ENCODE peak calls at places on chromosomes 1 and 21, in five cellular contexts. E, Y, S, R and J are unnamed samples.
A peak's percentile ranks its signal among the peaks of the same experiment; 100 is the strongest.

GRCh38 chr1:8870118-8870517 is 8.4 kb downstream of the ENO1 start:
- DNase-seq in S (no peak), R (no peak), Y (no peak), E (no peak), J (no peak)

GRCh38 chr1:203046984-203047630 is 20.8 kb downstream of the PPFIA4 start:
- DNase-seq in S (no peak), Y (no peak), E (peak; percentile 62), R (no peak), J (no peak)

GRCh38 chr1:67942269-67942668 is 108.2 kb downstream of the DIRAS3 start:
- DNase-seq in S (no peak), Y (no peak), E (no peak), R (no peak), J (no peak)

GRCh38 chr1:2242814-2243725 is 15.0 kb downstream of the SKI start:
- DNase-seq in R (no peak), E (no peak), S (no peak), Y (no peak), J (no peak)

GRCh38 chr1:205578780-205579571 is 52.8 kb downstream of the ELK4 start:
- DNase-seq in Y (no peak), R (no peak), E (no peak), S (no peak), J (peak; percentile 3)

GRCh38 chr1:80375662-80376061 is 1369.1 kb upstream of the ADGRL4 start:
- DNase-seq in Y (no peak), E (no peak), R (no peak), S (no peak), J (no peak)

GRCh38 chr1:185263780-185264179 is 53.3 kb downstream of the IVNS1ABP start:
- DNase-seq in Y (no peak), R (no peak), S (no peak), E (no peak), J (no peak)

GRCh38 chr1:153194331-153195050 is 8.7 kb upstream of the LELP1 start:
- DNase-seq in S (no peak), Y (no peak), E (no peak), R (no peak), J (no peak)

GRCh38 chr1:117695796-117696505 is 90.1 kb downstream of the TENT5C start:
- DNase-seq in E (no peak), R (no peak), Y (no peak), S (no peak), J (no peak)

GRCh38 chr1:14974361-14974760 is 179.2 kb upstream of the TMEM51 start:
- DNase-seq in E (no peak), S (no peak), R (no peak), Y (no peak), J (no peak)

GRCh38 chr21:45262616-45263015 is 25.1 kb downstream of the POFUT2 start:
- DNase-seq in R (peak; percentile 26), E (no peak), S (peak; percentile 30), Y (no peak), J (peak; percentile 74)

GRCh38 chr1:248015801-248016200 is 2.3 kb downstream of the OR2L5 start:
- DNase-seq in S (no peak), E (no peak), R (no peak), Y (no peak), J (no peak)

GRCh38 chr1:232037774-232038388 is 411.3 kb downstream of the DISC1 start:
- DNase-seq in E (no peak), Y (no peak), R (peak; percentile 26), S (no peak), J (no peak)

GRCh38 chr1:45244660-45245059 is 38.3 kb upstream of the ZSWIM5 start:
- DNase-seq in Y (no peak), S (no peak), E (no peak), R (no peak), J (no peak)

GRCh38 chr1:155200920-155201319 is 6.8 kb downstream of the THBS3 start:
- DNase-seq in E (no peak), S (no peak), Y (no peak), R (no peak), J (no peak)

GRCh38 chr1:53733975-53734649 is 4.9 kb downstream of the GLIS1 start:
- DNase-seq in Y (no peak), E (no peak), R (no peak), S (no peak), J (no peak)

GRCh38 chr1:222975472-222976122 is 160.8 kb downstream of the DISP1 start:
- DNase-seq in S (no peak), Y (no peak), R (no peak), E (no peak), J (no peak)

GRCh38 chr1:220751130-220751529 is 3.0 kb downstream of the MTARC2 start:
- DNase-seq in S (no peak), Y (no peak), R (no peak), E (no peak), J (peak; percentile 49)

GRCh38 chr1:55049914-55050278 is 10.5 kb downstream of the PCSK9 start:
- DNase-seq in S (peak; percentile 90), E (no peak), Y (no peak), R (no peak), J (no peak)

GRCh38 chr1:176136891-176137290 is 70.2 kb downstream of the COP1 start:
- DNase-seq in R (no peak), Y (no peak), E (no peak), S (no peak), J (no peak)

GRCh38 chr1:7795406-7795805 is 11.3 kb downstream of the PER3 start:
- DNase-seq in E (no peak), S (no peak), Y (no peak), R (no peak), J (no peak)

GRCh38 chr1:234188454-234188792 is 184.8 kb upstream of the COA6 start:
- DNase-seq in R (peak; percentile 85), S (no peak), E (no peak), Y (no peak), J (no peak)

GRCh38 chr1:199954701-199955100 is 72.8 kb upstream of the NR5A2 start:
- DNase-seq in S (no peak), R (peak; percentile 63), Y (peak; percentile 28), E (no peak), J (peak; percentile 41)

GRCh38 chr21:42973309-42973990 is 912 bp upstream of the PKNOX1 start:
- DNase-seq in R (no peak), S (peak; percentile 55), E (no peak), Y (peak; percentile 48), J (no peak)

GRCh38 chr21:15667010-15667409 is 62.8 kb upstream of the USP25 start:
- DNase-seq in R (no peak), S (no peak), E (no peak), Y (no peak), J (no peak)

GRCh38 chr1:219703240-219703639 is 90.3 kb upstream of the ZC3H11B start:
- DNase-seq in E (no peak), Y (no peak), S (no peak), R (no peak), J (no peak)

GRCh38 chr21:16078382-16078781 is 348.6 kb downstream of the USP25 start:
- DNase-seq in E (no peak), S (no peak), Y (no peak), R (no peak), J (no peak)

GRCh38 chr1:230459463-230459862 is 33.3 kb upstream of the PGBD5 start:
- DNase-seq in S (no peak), E (no peak), R (no peak), Y (no peak), J (peak; percentile 9)

GRCh38 chr1:31381394-31382287 is 8.8 kb upstream of the FABP3 start:
- DNase-seq in R (no peak), S (no peak), E (no peak), Y (no peak), J (peak; percentile 75)

GRCh38 chr1:81007024-81007423 is 793.7 kb upstream of the ADGRL2 start:
- DNase-seq in E (no peak), R (no peak), Y (no peak), S (no peak), J (no peak)

GRCh38 chr1:59687081-59687480 is 127.7 kb upstream of the HOOK1 start:
- DNase-seq in Y (no peak), R (no peak), S (no peak), E (no peak), J (no peak)

GRCh38 chr21:44530221-44530902 is 9.6 kb downstream of the KRTAP10-1 start:
- DNase-seq in R (no peak), S (no peak), E (no peak), Y (no peak), J (no peak)

GRCh38 chr1:93672069-93672468 is 9.6 kb downstream of the BCAR3 start:
- DNase-seq in Y (peak; percentile 54), E (peak; percentile 24), R (no peak), S (peak; percentile 70), J (peak; percentile 82)

GRCh38 chr1:93669369-93669768 is 12.3 kb downstream of the BCAR3 start:
- DNase-seq in E (no peak), S (no peak), R (no peak), Y (no peak), J (no peak)

GRCh38 chr1:93671090-93671743 is 10.4 kb downstream of the BCAR3 start:
- DNase-seq in S (no peak), E (no peak), Y (no peak), R (no peak), J (no peak)

GRCh38 chr1:93668951-93669350 is 12.7 kb downstream of the BCAR3 start:
- DNase-seq in E (no peak), R (no peak), S (no peak), Y (no peak), J (no peak)

GRCh38 chr1:93670141-93670540 is 11.5 kb downstream of the BCAR3 start:
- DNase-seq in Y (no peak), S (peak; percentile 61), R (no peak), E (no peak), J (no peak)
- TF ChIP-seq EP300 in Y (no peak), S (no peak), R (no peak), E (no peak), J (no peak)

GRCh38 chr1:3676581-3677410 is 24.5 kb downstream of the TP73 start:
- DNase-seq in E (no peak), Y (no peak), R (no peak), S (no peak), J (no peak)
- TF ChIP-seq EP300 in E (no peak), Y (no peak), R (no peak), S (no peak), J (no peak)

DNA sequence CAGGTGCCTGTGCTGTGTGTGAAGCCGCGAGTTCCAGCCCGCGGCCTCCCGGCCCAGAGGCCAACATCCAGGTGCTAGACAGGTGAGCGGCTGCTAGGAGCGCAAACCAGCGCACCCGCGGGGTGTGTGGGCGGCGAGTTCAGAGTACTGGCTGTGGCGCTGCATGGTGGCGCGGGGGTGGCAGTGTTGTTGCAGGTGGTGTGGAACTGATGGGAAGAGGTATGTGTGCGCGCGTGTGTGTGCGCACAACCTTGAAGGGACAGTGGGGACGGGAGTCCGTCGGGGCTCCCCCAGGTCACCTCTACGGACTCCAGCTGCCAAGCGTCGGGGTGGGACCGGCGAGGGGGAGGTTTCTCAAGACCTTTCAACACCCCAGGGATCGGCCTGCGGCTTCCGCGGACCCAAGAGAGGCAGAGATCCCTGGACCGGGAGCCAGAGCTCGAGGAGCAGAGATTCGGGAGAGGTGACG is 433 bp upstream of the DMBX1 start:
- DNase-seq in E (no peak), R (no peak), Y (no peak), S (no peak), J (peak; percentile 16)
- TF ChIP-seq EP300 in E (no peak), R (no peak), Y (no peak), S (no peak), J (no peak)

GRCh38 chr1:86778510-86779218 is 74.3 kb downstream of the SH3GLB1 start:
- DNase-seq in Y (no peak), S (no peak), R (no peak), E (no peak), J (no peak)

GRCh38 chr1:86779308-86780191 is 75.2 kb downstream of the SH3GLB1 start:
- DNase-seq in Y (no peak), R (no peak), S (no peak), E (no peak), J (no peak)

GRCh38 chr1:86787626-86788025 is 83.2 kb downstream of the SH3GLB1 start:
- DNase-seq in E (no peak), S (no peak), Y (no peak), R (no peak), J (no peak)

GRCh38 chr1:86782482-86782881 is 78.1 kb downstream of the SH3GLB1 start:
- DNase-seq in E (no peak), R (no peak), S (no peak), Y (no peak), J (no peak)
- TF ChIP-seq EP300 in E (no peak), R (no peak), S (no peak), Y (no peak), J (no peak)